ENCODE peak calls at places on chromosomes 13 and 19, in four cellular contexts. One of them, this sample, is unnamed.

GRCh38 chr13:43544011-43544410 is 242.8 kb downstream of the ENOX1 start:
- DNase-seq in CD4-positive, alpha-beta T cell: no peak
- DNase-seq in MM.1S: no peak
- DNase-seq in WTC11: no peak
- DNase-seq in this sample: no peak

GRCh38 chr19:21197589-21198295 is 55.9 kb downstream of the ZNF431 start:
- DNase-seq in CD4-positive, alpha-beta T cell: no peak
- DNase-seq in MM.1S: no peak
- DNase-seq in WTC11: no peak
- DNase-seq in this sample: no peak

GRCh38 chr13:90443268-90443667 is 904.2 kb upstream of the MIR17HG start:
- DNase-seq in CD4-positive, alpha-beta T cell: no peak
- DNase-seq in MM.1S: no peak
- DNase-seq in WTC11: no peak
- DNase-seq in this sample: no peak

GRCh38 chr19:32581704-32582164 is 744 bp downstream of the PDCD5 start:
- DNase-seq in CD4-positive, alpha-beta T cell: no peak
- DNase-seq in MM.1S: no peak
- DNase-seq in WTC11: peak
- DNase-seq in this sample: no peak

GRCh38 chr13:47499358-47500150 is 501.5 kb downstream of the SUCLA2 start:
- DNase-seq in CD4-positive, alpha-beta T cell: no peak
- DNase-seq in MM.1S: no peak
- DNase-seq in WTC11: no peak
- DNase-seq in this sample: no peak

GRCh38 chr19:30696514-30696913 is 324.3 kb downstream of the ZNF536 start:
- DNase-seq in CD4-positive, alpha-beta T cell: no peak
- DNase-seq in MM.1S: peak
- DNase-seq in WTC11: peak
- DNase-seq in this sample: no peak

GRCh38 chr19:46813570-46814358 is 25.4 kb upstream of the SLC1A5 start:
- DNase-seq in CD4-positive, alpha-beta T cell: no peak
- DNase-seq in MM.1S: no peak
- DNase-seq in WTC11: no peak
- DNase-seq in this sample: no peak

GRCh38 chr13:114067886-114068722 is 64.3 kb downstream of the RASA3 start:
- DNase-seq in CD4-positive, alpha-beta T cell: peak
- DNase-seq in MM.1S: peak
- DNase-seq in WTC11: peak
- DNase-seq in this sample: peak

GRCh38 chr13:71417205-71417604 is 449.8 kb downstream of the DACH1 start:
- DNase-seq in CD4-positive, alpha-beta T cell: no peak
- DNase-seq in MM.1S: no peak
- DNase-seq in WTC11: no peak
- DNase-seq in this sample: no peak

GRCh38 chr19:15091918-15092753 is 10.1 kb downstream of the OR1I1 start:
- DNase-seq in CD4-positive, alpha-beta T cell: peak
- DNase-seq in MM.1S: peak
- DNase-seq in WTC11: peak
- DNase-seq in this sample: no peak

GRCh38 chr19:47122359-47123335 is 8.0 kb upstream of the SAE1 start:
- DNase-seq in CD4-positive, alpha-beta T cell: no peak
- DNase-seq in MM.1S: no peak
- DNase-seq in WTC11: no peak
- DNase-seq in this sample: no peak

GRCh38 chr13:102091231-102091630 is 310.6 kb downstream of the FGF14 start:
- DNase-seq in CD4-positive, alpha-beta T cell: no peak
- DNase-seq in MM.1S: no peak
- DNase-seq in WTC11: peak
- DNase-seq in this sample: no peak

GRCh38 chr19:11453468-11454341 is 18.3 kb downstream of the PRKCSH start:
- DNase-seq in CD4-positive, alpha-beta T cell: peak
- DNase-seq in MM.1S: no peak
- DNase-seq in WTC11: peak
- DNase-seq in this sample: no peak

GRCh38 chr13:39522329-39522728 is 80.7 kb downstream of the LHFPL6 start:
- DNase-seq in CD4-positive, alpha-beta T cell: no peak
- DNase-seq in MM.1S: no peak
- DNase-seq in WTC11: no peak
- DNase-seq in this sample: no peak

GRCh38 chr19:49895566-49896297 is 955 bp downstream of the IL4I1 start:
- DNase-seq in CD4-positive, alpha-beta T cell: no peak
- DNase-seq in MM.1S: no peak
- DNase-seq in WTC11: no peak
- DNase-seq in this sample: no peak

GRCh38 chr13:98175823-98176222 is 1.2 kb downstream of the RNF113B start:
- DNase-seq in CD4-positive, alpha-beta T cell: no peak
- DNase-seq in MM.1S: no peak
- DNase-seq in WTC11: no peak
- DNase-seq in this sample: no peak

GRCh38 chr19:57269515-57270250 is 10.6 kb upstream of the ZNF460 start:
- DNase-seq in CD4-positive, alpha-beta T cell: no peak
- DNase-seq in MM.1S: no peak
- DNase-seq in WTC11: no peak
- DNase-seq in this sample: no peak

GRCh38 chr13:53342623-53343022 is 314.0 kb downstream of the OLFM4 start:
- DNase-seq in CD4-positive, alpha-beta T cell: no peak
- DNase-seq in MM.1S: no peak
- DNase-seq in WTC11: no peak
- DNase-seq in this sample: no peak

GRCh38 chr19:49932041-49932451 is 2.7 kb upstream of the NUP62 start:
- DNase-seq in CD4-positive, alpha-beta T cell: no peak
- DNase-seq in MM.1S: no peak
- DNase-seq in WTC11: no peak
- DNase-seq in this sample: no peak

GRCh38 chr13:94716016-94716415 is 3.7 kb upstream of the SOX21 start:
- DNase-seq in CD4-positive, alpha-beta T cell: no peak
- DNase-seq in MM.1S: no peak
- DNase-seq in WTC11: no peak
- DNase-seq in this sample: no peak

GRCh38 chr19:57512845-57513244 is 13.1 kb downstream of the ZNF773 start:
- DNase-seq in CD4-positive, alpha-beta T cell: no peak
- DNase-seq in MM.1S: no peak
- DNase-seq in WTC11: no peak
- DNase-seq in this sample: no peak

GRCh38 chr13:101707659-101708058 is 255.2 kb downstream of the ITGBL1 start:
- DNase-seq in CD4-positive, alpha-beta T cell: no peak
- DNase-seq in MM.1S: no peak
- DNase-seq in WTC11: no peak
- DNase-seq in this sample: no peak

GRCh38 chr13:36163809-36164308 is 32.7 kb upstream of the DCLK1 start:
- DNase-seq in CD4-positive, alpha-beta T cell: no peak
- DNase-seq in MM.1S: no peak
- DNase-seq in WTC11: no peak
- DNase-seq in this sample: no peak

GRCh38 chr19:45901432-45901903 is 945 bp downstream of the MYPOP start:
- DNase-seq in CD4-positive, alpha-beta T cell: peak
- DNase-seq in MM.1S: no peak
- DNase-seq in WTC11: peak
- DNase-seq in this sample: peak

GRCh38 chr19:46077815-46078167 is 37.0 kb upstream of the IGFL4 start:
- DNase-seq in CD4-positive, alpha-beta T cell: no peak
- DNase-seq in MM.1S: no peak
- DNase-seq in WTC11: no peak
- DNase-seq in this sample: no peak

GRCh38 chr13:77417897-77418296 is 91.0 kb upstream of the MYCBP2 start:
- DNase-seq in CD4-positive, alpha-beta T cell: no peak
- DNase-seq in MM.1S: no peak
- DNase-seq in WTC11: no peak
- DNase-seq in this sample: no peak

GRCh38 chr13:77416666-77417212 is 89.8 kb upstream of the MYCBP2 start:
- DNase-seq in CD4-positive, alpha-beta T cell: no peak
- DNase-seq in MM.1S: no peak
- DNase-seq in WTC11: no peak
- DNase-seq in this sample: no peak

GRCh38 chr13:77425705-77426104 is 98.8 kb upstream of the MYCBP2 start:
- DNase-seq in CD4-positive, alpha-beta T cell: no peak
- DNase-seq in MM.1S: no peak
- DNase-seq in WTC11: no peak
- DNase-seq in this sample: no peak

DNA sequence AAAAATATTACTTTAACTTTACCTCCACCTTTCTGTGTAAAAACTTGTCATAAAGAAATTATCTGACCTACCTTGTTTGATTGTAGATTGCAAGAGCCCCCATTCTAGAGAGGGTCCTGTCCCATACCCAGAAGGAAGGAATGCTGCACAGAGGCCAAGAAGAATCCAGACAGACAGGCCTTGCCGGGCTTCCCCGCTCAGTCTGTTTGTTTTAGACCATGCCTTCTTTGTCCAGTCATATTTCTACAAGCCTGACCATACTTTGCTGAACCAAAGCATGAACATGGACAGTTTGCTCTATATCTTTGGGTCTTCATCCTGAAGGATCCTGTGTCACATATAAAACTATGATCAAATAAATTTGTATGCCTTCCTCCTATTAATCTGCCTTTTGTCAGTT is 95.8 kb upstream of the MYCBP2 start:
- DNase-seq in CD4-positive, alpha-beta T cell: no peak
- DNase-seq in MM.1S: no peak
- DNase-seq in WTC11: no peak
- DNase-seq in this sample: no peak
- TF ChIP-seq CTCF in CD4-positive, alpha-beta T cell: no peak
- TF ChIP-seq CTCF in MM.1S: no peak
- TF ChIP-seq CTCF in WTC11: no peak
- TF ChIP-seq CTCF in this sample: no peak

GRCh38 chr19:43362179-43362578 is 8.7 kb downstream of the CD177 start:
- DNase-seq in CD4-positive, alpha-beta T cell: no peak
- DNase-seq in MM.1S: no peak
- DNase-seq in WTC11: no peak
- DNase-seq in this sample: no peak

GRCh38 chr19:43367822-43368221 is 14.3 kb downstream of the CD177 start:
- DNase-seq in CD4-positive, alpha-beta T cell: no peak
- DNase-seq in MM.1S: no peak
- DNase-seq in WTC11: no peak
- DNase-seq in this sample: no peak

DNA sequence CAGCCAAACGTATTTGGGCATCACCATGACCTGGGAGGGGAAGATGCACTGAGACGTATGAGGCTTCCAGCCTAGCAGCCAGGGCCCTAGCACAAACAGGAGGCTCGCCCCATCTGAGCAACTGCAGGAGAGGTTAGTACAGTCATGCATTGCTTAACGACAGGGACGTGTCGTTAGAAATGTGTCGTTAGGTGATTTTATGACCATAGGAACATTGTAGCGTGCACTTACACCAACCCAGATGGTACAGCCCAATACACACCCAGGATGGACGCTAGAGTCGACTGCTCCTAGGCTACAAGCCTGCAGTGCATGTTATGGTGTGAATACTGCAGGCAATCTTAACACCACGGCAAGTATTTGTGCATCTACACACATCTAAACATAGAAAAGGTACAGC is 9.3 kb downstream of the CD177 start:
- DNase-seq in CD4-positive, alpha-beta T cell: no peak
- DNase-seq in MM.1S: no peak
- DNase-seq in WTC11: no peak
- DNase-seq in this sample: no peak
- TF ChIP-seq CTCF in CD4-positive, alpha-beta T cell: no peak
- TF ChIP-seq CTCF in MM.1S: no peak
- TF ChIP-seq CTCF in WTC11: no peak
- TF ChIP-seq CTCF in this sample: no peak

GRCh38 chr19:54189668-54190502 is 505 bp upstream of the MBOAT7 start:
- DNase-seq in CD4-positive, alpha-beta T cell: peak
- DNase-seq in MM.1S: peak
- DNase-seq in WTC11: peak
- DNase-seq in this sample: peak

GRCh38 chr19:54188224-54188871 is 1.0 kb downstream of the MBOAT7 start:
- DNase-seq in CD4-positive, alpha-beta T cell: peak
- DNase-seq in MM.1S: no peak
- DNase-seq in WTC11: peak
- DNase-seq in this sample: no peak

GRCh38 chr19:54190942-54191670 is at the start of gene TSEN34:
- DNase-seq in CD4-positive, alpha-beta T cell: peak
- DNase-seq in MM.1S: peak
- DNase-seq in WTC11: peak
- DNase-seq in this sample: peak

GRCh38 chr19:54190503-54190941 is 586 bp upstream of the TSEN34 start:
- DNase-seq in CD4-positive, alpha-beta T cell: peak
- DNase-seq in MM.1S: peak
- DNase-seq in WTC11: peak
- DNase-seq in this sample: peak

GRCh38 chr19:54189020-54189667 is at the start of gene MBOAT7:
- DNase-seq in CD4-positive, alpha-beta T cell: no peak
- DNase-seq in MM.1S: peak
- DNase-seq in WTC11: no peak
- DNase-seq in this sample: no peak
- TF ChIP-seq CTCF in CD4-positive, alpha-beta T cell: no peak
- TF ChIP-seq CTCF in MM.1S: peak
- TF ChIP-seq CTCF in WTC11: no peak
- TF ChIP-seq CTCF in this sample: no peak

GRCh38 chr13:111076156-111077013 is 38.7 kb upstream of the ARHGEF7 start:
- DNase-seq in CD4-positive, alpha-beta T cell: no peak
- DNase-seq in MM.1S: no peak
- DNase-seq in WTC11: peak
- DNase-seq in this sample: no peak
- TF ChIP-seq CTCF in CD4-positive, alpha-beta T cell: no peak
- TF ChIP-seq CTCF in MM.1S: no peak
- TF ChIP-seq CTCF in WTC11: no peak
- TF ChIP-seq CTCF in this sample: no peak

GRCh38 chr19:37716140-37716539 is 3.4 kb downstream of the ZNF607 start:
- DNase-seq in CD4-positive, alpha-beta T cell: no peak
- DNase-seq in MM.1S: no peak
- DNase-seq in WTC11: no peak
- DNase-seq in this sample: no peak
- TF ChIP-seq CTCF in CD4-positive, alpha-beta T cell: no peak
- TF ChIP-seq CTCF in MM.1S: no peak
- TF ChIP-seq CTCF in WTC11: no peak
- TF ChIP-seq CTCF in this sample: no peak

DNA sequence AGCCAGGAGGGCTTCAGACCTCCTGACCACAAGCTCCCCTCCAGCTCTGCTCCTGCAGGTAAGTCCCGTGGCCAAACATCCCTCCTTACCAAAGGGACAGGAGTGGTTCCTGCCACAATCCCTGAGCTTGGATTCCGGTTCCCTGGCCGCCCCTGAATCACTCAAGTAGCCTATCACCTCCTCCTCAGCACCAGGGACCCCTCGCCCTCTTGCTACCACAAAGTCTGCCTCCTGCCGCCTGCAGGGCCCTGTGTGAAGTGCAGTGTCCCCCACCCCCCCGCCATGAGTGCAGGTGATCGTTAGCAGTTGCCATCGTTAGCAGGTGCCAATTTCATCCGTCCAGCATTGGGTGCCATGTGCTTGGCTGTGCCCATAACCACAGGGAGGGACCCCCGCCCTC is 40.8 kb upstream of the RANBP3 start:
- DNase-seq in CD4-positive, alpha-beta T cell: no peak
- DNase-seq in MM.1S: no peak
- DNase-seq in WTC11: peak
- DNase-seq in this sample: no peak
- TF ChIP-seq CTCF in CD4-positive, alpha-beta T cell: no peak
- TF ChIP-seq CTCF in MM.1S: peak
- TF ChIP-seq CTCF in WTC11: peak
- TF ChIP-seq CTCF in this sample: no peak